ENCODE peak calls at places on chromosomes 5 and 9, in five cellular contexts. G, F, J, M and U are unnamed samples. For H3K4me1, the result is how much of the 10 kb centered on the place peaks cover.

GRCh38 chr5:12672141-12672540 is 767.9 kb upstream of the CTNND2 start:
- DNase-seq in G (no peak), F (no peak), J (no peak), M (peak), U (no peak)

GRCh38 chr5:149113669-149114068 is 27.6 kb upstream of the ABLIM3 start:
- DNase-seq in G (no peak), F (no peak), J (no peak), M (peak), U (no peak)

GRCh38 chr9:3794005-3794404 is 268.2 kb upstream of the RFX3 start:
- DNase-seq in G (no peak), F (no peak), J (no peak), M (peak), U (no peak)

GRCh38 chr5:137605377-137605776 is 106.3 kb upstream of the SPOCK1 start:
- DNase-seq in G (no peak), F (no peak), J (no peak), M (peak), U (no peak)

GRCh38 chr5:113031557-113031956 is 55.0 kb downstream of the DCP2 start:
- DNase-seq in G (no peak), F (no peak), J (no peak), M (no peak), U (no peak)

GRCh38 chr9:22050924-22051323 is 41.8 kb upstream of the CDKN2B start:
- DNase-seq in G (no peak), F (no peak), J (no peak), M (no peak), U (no peak)

GRCh38 chr5:52802272-52803011 is 14.7 kb downstream of the ITGA1 start:
- DNase-seq in G (no peak), F (no peak), J (no peak), M (no peak), U (no peak)

GRCh38 chr5:99122976-99123375 is 194.2 kb upstream of the CHD1 start:
- DNase-seq in G (no peak), F (no peak), J (no peak), M (peak), U (no peak)

GRCh38 chr5:180818275-180818674 is 15.7 kb upstream of the MGAT1 start:
- DNase-seq in G (no peak), F (no peak), J (no peak), M (no peak), U (no peak)

GRCh38 chr5:137617806-137618205 is 118.1 kb downstream of the KLHL3 start:
- DNase-seq in G (no peak), F (no peak), J (no peak), M (peak), U (no peak)

DNA sequence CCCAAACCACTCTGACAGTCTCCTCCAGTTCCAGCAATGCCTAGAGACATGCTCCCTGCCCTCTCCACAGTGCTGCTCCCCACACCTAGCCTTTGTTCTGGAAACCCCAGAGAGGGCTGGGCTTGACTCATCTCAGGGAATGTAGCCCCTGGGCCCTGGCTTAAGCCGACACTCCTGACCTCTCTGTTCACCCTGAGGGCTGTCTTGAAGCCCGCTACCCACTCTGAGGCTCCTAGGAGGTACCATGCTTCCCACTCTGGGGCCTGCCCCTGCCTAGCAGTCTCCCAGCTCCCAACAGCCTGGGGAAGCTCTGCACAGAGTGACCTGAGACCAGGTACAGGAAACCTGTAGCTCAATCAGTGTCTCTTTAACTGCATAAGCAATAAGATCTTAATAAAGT is 4.0 kb downstream of the SLC35A4 start:
- DNase-seq in G (peak), F (no peak), J (no peak), M (no peak), U (peak)
- H3K27ac ChIP-seq in G (peak), F (no peak), J (no peak), M (no peak), U (peak)

DNA sequence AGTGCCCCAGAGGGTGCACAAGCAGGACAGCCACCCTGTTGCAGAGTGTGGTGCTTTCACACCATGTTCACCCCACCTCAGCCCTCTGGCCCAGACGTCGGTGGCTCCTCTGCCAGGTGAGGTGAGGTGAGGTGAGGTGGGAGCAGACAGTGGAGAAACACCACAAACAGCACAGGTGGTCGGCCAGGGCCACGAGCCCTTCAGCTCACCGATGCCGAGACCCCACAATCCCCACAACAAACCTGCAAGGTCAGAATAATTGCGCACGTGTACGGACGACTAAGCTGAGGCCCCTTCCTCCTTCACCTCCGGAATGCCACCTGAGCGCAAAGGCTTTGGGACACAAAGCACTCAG is 10.5 kb downstream of the BRD3 start:
- DNase-seq in G (peak), F (no peak), J (peak), M (no peak), U (no peak)
- H3K4me1 ChIP-seq in G (half or more), F (under half), J (under half), M (under half), U (under half)

GRCh38 chr9:13444272-13444608 is 164.7 kb upstream of the MPDZ start:
- DNase-seq in G (no peak), F (no peak), J (no peak), M (no peak), U (no peak)

GRCh38 chr9:13444696-13445095 is 165.2 kb upstream of the MPDZ start:
- DNase-seq in G (no peak), F (no peak), J (no peak), M (no peak), U (no peak)

GRCh38 chr9:13446261-13446660 is 166.8 kb upstream of the MPDZ start:
- DNase-seq in G (no peak), F (no peak), J (no peak), M (no peak), U (no peak)

GRCh38 chr9:13445123-13445522 is 165.6 kb upstream of the MPDZ start:
- DNase-seq in G (no peak), F (no peak), J (no peak), M (no peak), U (no peak)

DNA sequence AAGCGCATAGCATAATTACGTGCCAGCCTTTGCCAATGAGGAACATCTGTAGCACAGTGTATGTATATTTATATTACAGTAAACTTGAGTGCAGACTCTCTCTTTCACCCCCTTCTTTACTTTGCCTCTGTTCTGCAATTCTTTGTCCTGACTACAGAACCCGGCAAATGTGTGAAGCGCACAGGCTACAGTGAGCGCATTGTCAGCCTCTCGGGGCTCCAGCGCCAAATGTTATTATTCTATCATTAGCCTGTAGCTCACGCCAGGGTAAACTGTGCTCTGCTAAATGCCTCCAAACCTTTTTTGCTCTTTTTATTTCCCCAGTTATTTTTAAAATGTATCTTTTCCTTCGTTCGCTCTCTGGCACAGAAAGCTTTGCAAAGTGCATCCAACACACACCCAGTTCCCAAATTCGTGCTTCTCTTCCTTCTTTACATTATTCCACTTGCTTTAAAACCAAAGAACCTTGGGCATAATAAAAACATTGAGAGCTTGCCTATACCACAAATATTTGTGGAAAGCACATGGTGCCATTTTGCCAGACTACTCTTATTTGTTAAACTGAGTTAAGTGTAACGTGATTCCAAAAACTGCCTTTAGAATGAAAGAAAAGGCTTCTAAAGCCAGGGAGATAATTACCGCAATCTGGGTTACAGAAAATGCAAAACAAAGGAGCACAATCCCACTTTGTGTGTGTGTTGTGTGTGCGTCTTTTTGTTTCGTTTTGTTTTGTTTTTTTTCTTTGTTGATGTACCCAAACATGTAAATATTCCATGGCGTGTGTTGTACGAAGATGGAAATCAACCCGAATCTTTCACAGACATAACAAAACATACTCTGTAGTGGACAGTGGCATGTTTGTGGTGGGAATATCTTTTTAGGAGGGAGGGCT is 164.1 kb upstream of the MPDZ start:
- DNase-seq in G (no peak), F (no peak), J (no peak), M (no peak), U (no peak)
- H3K27ac ChIP-seq in G (no peak), F (no peak), J (no peak), M (no peak), U (no peak)

DNA sequence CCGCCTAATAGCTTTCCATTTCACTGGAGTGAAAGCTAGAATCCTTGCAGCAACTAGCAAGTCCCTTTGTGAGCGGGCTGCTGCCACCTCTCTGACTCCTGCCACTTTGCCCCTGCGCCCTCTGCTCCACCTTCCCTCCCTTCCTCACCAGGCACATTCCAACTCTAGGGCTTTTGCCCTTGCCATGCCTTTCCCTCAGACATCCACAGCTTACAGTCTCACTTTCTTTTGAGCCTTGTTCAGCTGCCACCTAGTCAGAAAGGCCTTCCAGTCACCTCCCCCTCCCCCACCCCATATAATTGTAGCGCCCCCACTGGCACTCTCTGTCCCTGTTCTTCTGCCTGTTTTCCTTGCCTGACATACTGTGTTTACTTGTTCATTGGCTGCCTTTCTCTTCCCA is 31.0 kb downstream of the CYSTM1 start:
- DNase-seq in G (no peak), F (no peak), J (no peak), M (no peak), U (no peak)
- H3K4me1 ChIP-seq in G (under half), F (under half), J (under half), M (under half), U (under half)

GRCh38 chr9:98247826-98248657 is 7.4 kb downstream of the TBC1D2 start:
- DNase-seq in G (no peak), F (no peak), J (no peak), M (no peak), U (no peak)
- H3K27ac ChIP-seq in G (peak), F (peak), J (no peak), M (peak), U (peak)

GRCh38 chr5:81852277-81853004 is 101.5 kb upstream of the SSBP2 start:
- DNase-seq in G (peak), F (peak), J (peak), M (no peak), U (peak)
- H3K4me1 ChIP-seq in G (under half), F (half or more), J (under half), M (under half), U (under half)

GRCh38 chr5:177440990-177441780 is 5.4 kb upstream of the PRR7 start:
- DNase-seq in G (no peak), F (no peak), J (peak), M (no peak), U (peak)

GRCh38 chr5:177438468-177438867 is 8.1 kb upstream of the PRR7 start:
- DNase-seq in G (no peak), F (no peak), J (peak), M (no peak), U (no peak)

GRCh38 chr5:177439518-177440053 is 7.0 kb upstream of the PRR7 start:
- DNase-seq in G (no peak), F (no peak), J (no peak), M (no peak), U (no peak)

GRCh38 chr5:177442066-177442836 is 4.4 kb upstream of the PRR7 start:
- DNase-seq in G (peak), F (no peak), J (peak), M (no peak), U (no peak)

DNA sequence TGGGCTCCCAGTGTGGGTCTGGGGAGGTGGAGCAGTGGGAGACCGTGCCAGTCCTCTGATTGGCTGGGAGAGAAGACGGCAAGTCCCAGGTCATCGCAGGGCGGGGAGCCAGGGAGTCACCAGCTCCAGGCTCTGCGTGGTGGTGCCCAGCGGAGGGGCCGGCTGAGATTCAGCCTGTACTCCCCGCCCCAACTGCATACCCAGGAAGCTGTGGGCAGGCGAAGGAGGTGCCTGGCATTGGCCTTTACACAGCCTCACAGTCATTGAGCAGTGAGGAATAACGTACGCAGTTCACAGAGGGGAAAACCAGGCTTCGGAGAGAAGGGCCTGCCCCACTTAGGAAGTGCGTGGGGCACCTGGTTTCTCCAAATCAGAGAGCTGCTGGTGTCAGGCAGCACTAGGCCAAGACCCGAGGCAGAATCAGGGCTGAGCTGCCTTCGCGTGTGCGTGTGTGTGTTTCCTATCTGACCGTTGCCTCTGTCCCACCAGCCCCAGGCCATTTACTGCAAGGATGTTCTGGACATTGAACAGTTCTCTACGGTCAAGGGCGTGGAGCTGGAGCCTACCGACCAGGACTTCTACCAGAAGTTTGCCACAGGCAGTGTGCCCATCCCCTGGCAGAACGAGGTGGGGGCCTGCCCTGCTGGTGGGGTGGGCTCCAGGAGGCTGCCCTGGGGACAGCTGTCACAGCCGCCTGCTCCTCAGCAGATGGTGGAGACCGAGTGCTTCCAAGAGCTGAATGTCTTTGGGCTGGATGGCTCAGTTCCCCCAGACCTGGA is 6.2 kb upstream of the PRR7 start:
- DNase-seq in G (peak), F (no peak), J (peak), M (no peak), U (no peak)
- H3K27ac ChIP-seq in G (no peak), F (no peak), J (no peak), M (no peak), U (no peak)

GRCh38 chr5:131330031-131330430 is 66.2 kb downstream of the CDC42SE2 start:
- DNase-seq in G (no peak), F (no peak), J (no peak), M (no peak), U (no peak)
- H3K4me1 ChIP-seq in G (under half), F (under half), J (under half), M (under half), U (under half)

GRCh38 chr5:131281868-131282234 is 18.0 kb downstream of the CDC42SE2 start:
- DNase-seq in G (no peak), F (no peak), J (no peak), M (no peak), U (no peak)
- H3K27ac ChIP-seq in G (peak), F (no peak), J (no peak), M (peak), U (peak)

DNA sequence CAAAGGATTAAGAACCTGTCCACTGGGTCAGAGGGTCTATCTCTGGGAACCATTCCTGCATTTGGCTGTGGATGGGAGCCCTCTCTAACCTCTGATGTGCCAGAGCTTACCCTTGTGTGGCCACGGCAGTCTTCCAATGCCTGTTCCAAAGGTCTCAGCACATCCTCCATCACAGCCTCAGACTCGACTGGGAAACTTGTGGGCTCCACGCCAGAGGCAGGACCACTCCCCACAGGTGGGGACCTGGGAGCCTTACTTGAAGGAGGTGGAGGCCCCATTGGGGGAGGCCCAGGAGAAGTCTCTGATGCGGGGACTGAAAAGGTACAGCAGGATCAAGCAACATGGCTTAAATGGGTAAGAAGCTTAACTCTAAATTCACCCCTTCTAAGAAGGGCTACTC is 4.4 kb downstream of the EIF4EBP3 start:
- DNase-seq in G (no peak), F (no peak), J (no peak), M (no peak), U (no peak)
- H3K4me1 ChIP-seq in G (under half), F (under half), J (under half), M (under half), U (under half)